ENCODE peak calls at places on chromosomes 4 and X, in six cellular contexts. D is LHCN-M2; N is RWPE2; K is CD4-positive, CD25-positive, alpha-beta regulatory T cell; M is activated CD8-positive, alpha-beta memory T cell treated with anti-CD3 and anti-CD28 coated beads for 48 hours; V is T-helper 22 cell. T is an unnamed sample.

GRCh38 chr4:177573487-177573886 is 131.2 kb upstream of the AGA start:
- DNase-seq in D (peak), N (no peak), K (no peak), M (no peak), V (no peak), T (no peak)

GRCh38 chr4:82462415-82462831 is 32.0 kb downstream of the ENOPH1 start:
- DNase-seq in D (peak), N (no peak), K (peak), M (peak), V (peak), T (peak)

GRCh38 chr4:6327220-6327917 is 57.7 kb downstream of the WFS1 start:
- DNase-seq in D (peak), N (no peak), K (peak), M (peak), V (peak), T (peak)

GRCh38 chrX:70755850-70756249 is 152.7 kb downstream of the TEX11 start:
- DNase-seq in D (no peak), N (no peak), K (peak), M (peak), V (no peak), T (peak)

GRCh38 chrX:101550362-101550761 is at the start of gene ARMCX1:
- DNase-seq in D (peak), N (no peak), K (peak), M (no peak), V (no peak), T (no peak)

GRCh38 chr4:172826866-172827265 is 341.7 kb upstream of the GALNT7 start:
- DNase-seq in D (peak), N (no peak), K (no peak), M (no peak), V (no peak), T (no peak)

GRCh38 chr4:7161721-7162214 is 30.6 kb upstream of the SORCS2 start:
- DNase-seq in D (peak), N (no peak), K (no peak), M (no peak), V (no peak), T (no peak)

GRCh38 chr4:177461606-177462005 is 19.4 kb upstream of the AGA start:
- DNase-seq in D (no peak), N (no peak), K (no peak), M (no peak), V (no peak), T (no peak)